ENCODE peak calls at places on chromosomes 13 and 19, in ten cellular contexts. One of them, this sample, is unnamed. For H3K9me3, the result is how much of the 10 kb centered on the place peaks cover.

GRCh38 chr13:104024416-104025170 is 958.4 kb upstream of the SLC10A2 start:
- DNase-seq in thyroid gland: no peak
- DNase-seq in tibial nerve: no peak
- DNase-seq in iPS DF 6.9: no peak
- DNase-seq in CD4-positive, alpha-beta T cell: no peak
- DNase-seq in aorta: no peak
- DNase-seq in effector memory CD4-positive, alpha-beta T cell: no peak
- DNase-seq in PC-3: no peak
- DNase-seq in AG04450: no peak
- DNase-seq in right lobe of liver: no peak
- DNase-seq in this sample: no peak

GRCh38 chr19:50679177-50680125 is 30.2 kb downstream of the C19orf81 start:
- DNase-seq in thyroid gland: peak
- DNase-seq in tibial nerve: peak
- DNase-seq in iPS DF 6.9: no peak
- DNase-seq in CD4-positive, alpha-beta T cell: peak
- DNase-seq in aorta: peak
- DNase-seq in effector memory CD4-positive, alpha-beta T cell: peak
- DNase-seq in PC-3: peak
- DNase-seq in AG04450: peak
- DNase-seq in right lobe of liver: peak
- DNase-seq in this sample: peak

GRCh38 chr13:46392967-46393366 is 5.9 kb upstream of the RUBCNL start:
- DNase-seq in thyroid gland: no peak
- DNase-seq in tibial nerve: no peak
- DNase-seq in iPS DF 6.9: no peak
- DNase-seq in CD4-positive, alpha-beta T cell: no peak
- DNase-seq in aorta: no peak
- DNase-seq in effector memory CD4-positive, alpha-beta T cell: no peak
- DNase-seq in PC-3: peak
- DNase-seq in AG04450: no peak
- DNase-seq in right lobe of liver: no peak
- DNase-seq in this sample: no peak

GRCh38 chr13:50990540-50991506 is 81.2 kb downstream of the RNASEH2B start:
- DNase-seq in thyroid gland: peak
- DNase-seq in tibial nerve: peak
- DNase-seq in iPS DF 6.9: no peak
- DNase-seq in CD4-positive, alpha-beta T cell: no peak
- DNase-seq in aorta: peak
- DNase-seq in effector memory CD4-positive, alpha-beta T cell: no peak
- DNase-seq in PC-3: no peak
- DNase-seq in AG04450: peak
- DNase-seq in right lobe of liver: no peak
- DNase-seq in this sample: no peak

GRCh38 chr13:111880185-111880584 is 186.8 kb upstream of the SOX1 start:
- DNase-seq in thyroid gland: no peak
- DNase-seq in tibial nerve: no peak
- DNase-seq in iPS DF 6.9: no peak
- DNase-seq in CD4-positive, alpha-beta T cell: no peak
- DNase-seq in aorta: no peak
- DNase-seq in effector memory CD4-positive, alpha-beta T cell: no peak
- DNase-seq in PC-3: no peak
- DNase-seq in AG04450: no peak
- DNase-seq in right lobe of liver: no peak
- DNase-seq in this sample: no peak

GRCh38 chr19:55225415-55225958 is 3.1 kb downstream of the TMEM86B start:
- DNase-seq in thyroid gland: no peak
- DNase-seq in tibial nerve: no peak
- DNase-seq in iPS DF 6.9: no peak
- DNase-seq in CD4-positive, alpha-beta T cell: no peak
- DNase-seq in aorta: no peak
- DNase-seq in effector memory CD4-positive, alpha-beta T cell: no peak
- DNase-seq in PC-3: no peak
- DNase-seq in AG04450: no peak
- DNase-seq in right lobe of liver: no peak
- DNase-seq in this sample: no peak

GRCh38 chr13:110442946-110443632 is 118.4 kb downstream of the RAB20 start:
- DNase-seq in thyroid gland: no peak
- DNase-seq in tibial nerve: no peak
- DNase-seq in iPS DF 6.9: no peak
- DNase-seq in CD4-positive, alpha-beta T cell: no peak
- DNase-seq in aorta: no peak
- DNase-seq in effector memory CD4-positive, alpha-beta T cell: no peak
- DNase-seq in PC-3: peak
- DNase-seq in AG04450: no peak
- DNase-seq in right lobe of liver: no peak
- DNase-seq in this sample: no peak

GRCh38 chr13:113343692-113343968 is 20.3 kb downstream of the GRTP1 start:
- DNase-seq in thyroid gland: no peak
- DNase-seq in tibial nerve: no peak
- DNase-seq in iPS DF 6.9: no peak
- DNase-seq in CD4-positive, alpha-beta T cell: no peak
- DNase-seq in aorta: no peak
- DNase-seq in effector memory CD4-positive, alpha-beta T cell: no peak
- DNase-seq in PC-3: no peak
- DNase-seq in AG04450: no peak
- DNase-seq in right lobe of liver: no peak
- DNase-seq in this sample: no peak

GRCh38 chr13:78061806-78062205 is 143.2 kb upstream of the EDNRB start:
- DNase-seq in thyroid gland: no peak
- DNase-seq in tibial nerve: no peak
- DNase-seq in iPS DF 6.9: no peak
- DNase-seq in CD4-positive, alpha-beta T cell: no peak
- DNase-seq in aorta: no peak
- DNase-seq in effector memory CD4-positive, alpha-beta T cell: no peak
- DNase-seq in PC-3: no peak
- DNase-seq in AG04450: no peak
- DNase-seq in right lobe of liver: no peak
- DNase-seq in this sample: no peak

GRCh38 chr13:33186851-33187250 is 98.7 kb downstream of the STARD13 start:
- DNase-seq in thyroid gland: no peak
- DNase-seq in tibial nerve: no peak
- DNase-seq in iPS DF 6.9: no peak
- DNase-seq in CD4-positive, alpha-beta T cell: no peak
- DNase-seq in aorta: no peak
- DNase-seq in effector memory CD4-positive, alpha-beta T cell: no peak
- DNase-seq in PC-3: peak
- DNase-seq in AG04450: no peak
- DNase-seq in right lobe of liver: no peak
- DNase-seq in this sample: no peak

GRCh38 chr13:50319603-50320296 is 304.5 kb downstream of the KCNRG start:
- DNase-seq in thyroid gland: peak
- DNase-seq in tibial nerve: no peak
- DNase-seq in iPS DF 6.9: no peak
- DNase-seq in CD4-positive, alpha-beta T cell: no peak
- DNase-seq in aorta: no peak
- DNase-seq in effector memory CD4-positive, alpha-beta T cell: no peak
- DNase-seq in PC-3: peak
- DNase-seq in AG04450: no peak
- DNase-seq in right lobe of liver: no peak
- DNase-seq in this sample: no peak

GRCh38 chr13:107035186-107035585 is 467.2 kb upstream of the ARGLU1 start:
- DNase-seq in thyroid gland: no peak
- DNase-seq in tibial nerve: no peak
- DNase-seq in iPS DF 6.9: no peak
- DNase-seq in CD4-positive, alpha-beta T cell: no peak
- DNase-seq in aorta: no peak
- DNase-seq in effector memory CD4-positive, alpha-beta T cell: no peak
- DNase-seq in PC-3: no peak
- DNase-seq in AG04450: no peak
- DNase-seq in right lobe of liver: no peak
- DNase-seq in this sample: no peak

GRCh38 chr19:29667941-29668340 is 2.7 kb downstream of the PLEKHF1 start:
- DNase-seq in thyroid gland: no peak
- DNase-seq in tibial nerve: no peak
- DNase-seq in iPS DF 6.9: no peak
- DNase-seq in CD4-positive, alpha-beta T cell: peak
- DNase-seq in aorta: no peak
- DNase-seq in effector memory CD4-positive, alpha-beta T cell: peak
- DNase-seq in PC-3: no peak
- DNase-seq in AG04450: no peak
- DNase-seq in right lobe of liver: peak
- DNase-seq in this sample: peak

GRCh38 chr13:114005206-114005720 is 31.4 kb upstream of the C13orf46 start:
- DNase-seq in thyroid gland: no peak
- DNase-seq in tibial nerve: no peak
- DNase-seq in iPS DF 6.9: no peak
- DNase-seq in CD4-positive, alpha-beta T cell: no peak
- DNase-seq in aorta: no peak
- DNase-seq in effector memory CD4-positive, alpha-beta T cell: no peak
- DNase-seq in PC-3: no peak
- DNase-seq in AG04450: no peak
- DNase-seq in right lobe of liver: peak
- DNase-seq in this sample: no peak

GRCh38 chr13:40460116-40460515 is 206.3 kb downstream of the FOXO1 start:
- DNase-seq in thyroid gland: no peak
- DNase-seq in tibial nerve: no peak
- DNase-seq in iPS DF 6.9: no peak
- DNase-seq in CD4-positive, alpha-beta T cell: no peak
- DNase-seq in aorta: no peak
- DNase-seq in effector memory CD4-positive, alpha-beta T cell: no peak
- DNase-seq in PC-3: no peak
- DNase-seq in AG04450: no peak
- DNase-seq in right lobe of liver: no peak
- DNase-seq in this sample: no peak

GRCh38 chr13:72246396-72246795 is 379.4 kb upstream of the DACH1 start:
- DNase-seq in thyroid gland: no peak
- DNase-seq in tibial nerve: no peak
- DNase-seq in iPS DF 6.9: no peak
- DNase-seq in CD4-positive, alpha-beta T cell: no peak
- DNase-seq in aorta: no peak
- DNase-seq in effector memory CD4-positive, alpha-beta T cell: no peak
- DNase-seq in PC-3: peak
- DNase-seq in AG04450: no peak
- DNase-seq in right lobe of liver: no peak
- DNase-seq in this sample: no peak

GRCh38 chr19:51904331-51905165 is at the start of gene ZNF649:
- DNase-seq in thyroid gland: peak
- DNase-seq in tibial nerve: peak
- DNase-seq in iPS DF 6.9: no peak
- DNase-seq in CD4-positive, alpha-beta T cell: peak
- DNase-seq in aorta: peak
- DNase-seq in effector memory CD4-positive, alpha-beta T cell: peak
- DNase-seq in PC-3: peak
- DNase-seq in AG04450: peak
- DNase-seq in right lobe of liver: peak
- DNase-seq in this sample: peak

GRCh38 chr19:51903192-51903591 is 1.6 kb downstream of the ZNF649 start:
- DNase-seq in thyroid gland: no peak
- DNase-seq in tibial nerve: no peak
- DNase-seq in iPS DF 6.9: no peak
- DNase-seq in CD4-positive, alpha-beta T cell: no peak
- DNase-seq in aorta: no peak
- DNase-seq in effector memory CD4-positive, alpha-beta T cell: no peak
- DNase-seq in PC-3: no peak
- DNase-seq in AG04450: no peak
- DNase-seq in right lobe of liver: no peak
- DNase-seq in this sample: no peak

DNA sequence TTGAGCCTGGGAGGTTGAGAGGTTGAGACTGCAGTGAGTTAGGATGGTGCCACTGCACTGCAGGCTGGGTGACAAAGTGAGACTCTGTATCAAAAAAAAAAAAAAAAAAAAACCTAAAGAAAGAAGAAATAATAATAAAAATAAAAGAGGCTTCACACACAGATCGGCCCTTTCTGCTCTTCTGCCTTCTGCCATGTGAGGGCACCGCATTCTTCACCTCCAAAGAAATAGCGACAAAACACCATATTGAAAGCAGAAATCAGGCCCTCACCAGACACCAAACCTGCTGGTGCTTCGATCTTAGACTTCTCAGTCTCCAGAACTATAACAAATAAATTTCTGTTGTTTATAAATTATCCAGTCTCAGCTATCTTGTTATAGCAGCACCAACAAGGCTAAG is 3.0 kb downstream of the ZNF649 start:
- DNase-seq in thyroid gland: no peak
- DNase-seq in tibial nerve: no peak
- DNase-seq in iPS DF 6.9: no peak
- DNase-seq in CD4-positive, alpha-beta T cell: no peak
- DNase-seq in aorta: no peak
- DNase-seq in effector memory CD4-positive, alpha-beta T cell: no peak
- DNase-seq in PC-3: no peak
- DNase-seq in AG04450: no peak
- DNase-seq in right lobe of liver: no peak
- DNase-seq in this sample: no peak
- H3K9me3 ChIP-seq in thyroid gland: under half
- H3K9me3 ChIP-seq in tibial nerve: under half
- H3K9me3 ChIP-seq in iPS DF 6.9: under half
- H3K9me3 ChIP-seq in CD4-positive, alpha-beta T cell: half or more
- H3K9me3 ChIP-seq in aorta: under half
- H3K9me3 ChIP-seq in effector memory CD4-positive, alpha-beta T cell: under half
- H3K9me3 ChIP-seq in PC-3: half or more
- H3K9me3 ChIP-seq in AG04450: under half
- H3K9me3 ChIP-seq in right lobe of liver: under half
- H3K9me3 ChIP-seq in this sample: under half

GRCh38 chr19:57687363-57688010 is 5.7 kb downstream of the ZNF551 start:
- DNase-seq in thyroid gland: no peak
- DNase-seq in tibial nerve: no peak
- DNase-seq in iPS DF 6.9: no peak
- DNase-seq in CD4-positive, alpha-beta T cell: no peak
- DNase-seq in aorta: no peak
- DNase-seq in effector memory CD4-positive, alpha-beta T cell: no peak
- DNase-seq in PC-3: no peak
- DNase-seq in AG04450: no peak
- DNase-seq in right lobe of liver: no peak
- DNase-seq in this sample: no peak
- H3K9me3 ChIP-seq in thyroid gland: under half
- H3K9me3 ChIP-seq in tibial nerve: under half
- H3K9me3 ChIP-seq in iPS DF 6.9: under half
- H3K9me3 ChIP-seq in CD4-positive, alpha-beta T cell: half or more
- H3K9me3 ChIP-seq in aorta: half or more
- H3K9me3 ChIP-seq in effector memory CD4-positive, alpha-beta T cell: half or more
- H3K9me3 ChIP-seq in PC-3: half or more
- H3K9me3 ChIP-seq in AG04450: half or more
- H3K9me3 ChIP-seq in right lobe of liver: under half
- H3K9me3 ChIP-seq in this sample: half or more

DNA sequence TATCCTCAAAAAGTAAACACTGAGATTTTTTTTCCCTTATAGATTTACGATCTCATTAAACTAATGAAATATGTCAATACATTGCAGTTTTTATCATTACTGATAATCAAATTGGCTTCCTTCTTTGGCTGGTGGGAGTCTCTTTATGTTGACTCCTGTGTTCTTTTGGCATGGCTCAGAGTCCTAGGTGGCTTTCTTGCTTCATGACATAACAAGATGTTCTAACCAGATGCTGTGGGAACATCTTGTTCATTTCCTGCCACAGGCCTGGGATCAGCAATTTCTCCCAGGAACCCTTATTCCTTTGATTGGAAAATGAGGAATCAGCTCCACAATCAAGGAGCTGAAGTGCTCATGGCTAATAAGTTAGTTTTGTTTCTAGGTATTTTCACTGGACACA is 13.2 kb upstream of the CYP4F22 start:
- DNase-seq in thyroid gland: no peak
- DNase-seq in tibial nerve: no peak
- DNase-seq in iPS DF 6.9: no peak
- DNase-seq in CD4-positive, alpha-beta T cell: no peak
- DNase-seq in aorta: no peak
- DNase-seq in effector memory CD4-positive, alpha-beta T cell: no peak
- DNase-seq in PC-3: no peak
- DNase-seq in AG04450: no peak
- DNase-seq in right lobe of liver: no peak
- DNase-seq in this sample: no peak
- H3K9me3 ChIP-seq in thyroid gland: under half
- H3K9me3 ChIP-seq in tibial nerve: under half
- H3K9me3 ChIP-seq in iPS DF 6.9: under half
- H3K9me3 ChIP-seq in CD4-positive, alpha-beta T cell: under half
- H3K9me3 ChIP-seq in aorta: under half
- H3K9me3 ChIP-seq in effector memory CD4-positive, alpha-beta T cell: under half
- H3K9me3 ChIP-seq in PC-3: under half
- H3K9me3 ChIP-seq in AG04450: under half
- H3K9me3 ChIP-seq in right lobe of liver: under half
- H3K9me3 ChIP-seq in this sample: under half

GRCh38 chr19:9487016-9487415 is 11.4 kb downstream of the ZNF560 start:
- DNase-seq in thyroid gland: no peak
- DNase-seq in tibial nerve: no peak
- DNase-seq in iPS DF 6.9: no peak
- DNase-seq in CD4-positive, alpha-beta T cell: no peak
- DNase-seq in aorta: no peak
- DNase-seq in effector memory CD4-positive, alpha-beta T cell: no peak
- DNase-seq in PC-3: no peak
- DNase-seq in AG04450: no peak
- DNase-seq in right lobe of liver: no peak
- DNase-seq in this sample: no peak
- H3K9me3 ChIP-seq in thyroid gland: under half
- H3K9me3 ChIP-seq in tibial nerve: under half
- H3K9me3 ChIP-seq in iPS DF 6.9: under half
- H3K9me3 ChIP-seq in CD4-positive, alpha-beta T cell: under half
- H3K9me3 ChIP-seq in aorta: under half
- H3K9me3 ChIP-seq in effector memory CD4-positive, alpha-beta T cell: under half
- H3K9me3 ChIP-seq in PC-3: under half
- H3K9me3 ChIP-seq in AG04450: under half
- H3K9me3 ChIP-seq in right lobe of liver: under half
- H3K9me3 ChIP-seq in this sample: under half

This sample was measured in T-helper 17 cell.